ENCODE peak calls at places on chromosomes 4 and X, in four cellular contexts. Y is naive thymus-derived CD4-positive, alpha-beta T cell; O is psoas muscle; W is fibroblast of lung. Z is an unnamed sample.
A peak's percentile ranks its signal among the peaks of the same experiment; 100 is the strongest.

GRCh38 chrX:132958086-132958703 is at the start of gene HS6ST2:
- DNase-seq in Y (peak; percentile 23), O (peak; percentile 48), W (no peak), Z (peak; percentile 41)

GRCh38 chr4:17398035-17398434 is 113.9 kb downstream of the QDPR start:
- DNase-seq in Y (no peak), O (no peak), W (no peak), Z (no peak)

GRCh38 chrX:82648062-82648461 is 860.0 kb upstream of the POU3F4 start:
- DNase-seq in Y (no peak), O (no peak), W (peak; percentile 46), Z (no peak)

GRCh38 chr4:41169256-41169655 is 45.1 kb downstream of the APBB2 start:
- DNase-seq in Y (no peak), O (no peak), W (no peak), Z (no peak)

GRCh38 chr4:10086506-10087120 is 30.0 kb downstream of the WDR1 start:
- DNase-seq in Y (no peak), O (peak; percentile 53), W (no peak), Z (no peak)

GRCh38 chr4:6916587-6917444 is 7.2 kb downstream of the TBC1D14 start:
- DNase-seq in Y (peak; percentile 55), O (peak; percentile 70), W (no peak), Z (no peak)

GRCh38 chr4:133131829-133132485 is 17.1 kb upstream of the PCDH10 start:
- DNase-seq in Y (no peak), O (no peak), W (no peak), Z (no peak)

GRCh38 chrX:83892433-83892832 is 31.5 kb downstream of the CYLC1 start:
- DNase-seq in Y (no peak), O (no peak), W (no peak), Z (no peak)

GRCh38 chr4:78928835-78929234 is 10.4 kb downstream of the PAQR3 start:
- DNase-seq in Y (no peak), O (no peak), W (no peak), Z (no peak)

GRCh38 chr4:82620126-82620525 is 58.3 kb upstream of the TMEM150C start:
- DNase-seq in Y (no peak), O (no peak), W (no peak), Z (no peak)

GRCh38 chr4:99655315-99656081 is 2.1 kb downstream of the C4orf54 start:
- DNase-seq in Y (no peak), O (peak; percentile 83), W (peak; percentile 80), Z (no peak)

GRCh38 chr4:13143234-13143633 is 340.9 kb downstream of the RAB28 start:
- DNase-seq in Y (no peak), O (no peak), W (peak; percentile 59), Z (no peak)

GRCh38 chr4:66059131-66059530 is 388.8 kb upstream of the EPHA5 start:
- DNase-seq in Y (no peak), O (no peak), W (no peak), Z (no peak)

GRCh38 chr4:14222630-14223029 is 595.1 kb upstream of the BOD1L1 start:
- DNase-seq in Y (no peak), O (no peak), W (peak; percentile 6), Z (no peak)

GRCh38 chr4:73603307-73603710 is 16.9 kb downstream of the RASSF6 start:
- DNase-seq in Y (no peak), O (no peak), W (peak; percentile 90), Z (no peak)

GRCh38 chr4:147407261-147408045 is 73.4 kb upstream of the EDNRA start:
- DNase-seq in Y (no peak), O (no peak), W (no peak), Z (no peak)

GRCh38 chrX:129597905-129598304 is 56.9 kb downstream of the APLN start:
- DNase-seq in Y (no peak), O (no peak), W (no peak), Z (no peak)

GRCh38 chr4:186228514-186228894 is 1.2 kb downstream of the KLKB1 start:
- DNase-seq in Y (no peak), O (no peak), W (peak; percentile 12), Z (no peak)

GRCh38 chr4:78902313-78902712 is 36.9 kb downstream of the PAQR3 start:
- DNase-seq in Y (no peak), O (no peak), W (no peak), Z (no peak)

GRCh38 chr4:13059015-13059414 is 425.1 kb downstream of the RAB28 start:
- DNase-seq in Y (no peak), O (no peak), W (no peak), Z (no peak)

GRCh38 chr4:122577808-122578781 is 42.8 kb downstream of the IL21 start:
- DNase-seq in Y (peak; percentile 60), O (no peak), W (peak; percentile 45), Z (peak; percentile 54)

GRCh38 chr4:45650545-45650944 is 473.3 kb downstream of the GABRG1 start:
- DNase-seq in Y (no peak), O (no peak), W (no peak), Z (no peak)

GRCh38 chr4:45647823-45648222 is 476.0 kb downstream of the GABRG1 start:
- DNase-seq in Y (no peak), O (no peak), W (no peak), Z (no peak)

GRCh38 chr4:45648846-45649245 is 475.0 kb downstream of the GABRG1 start:
- DNase-seq in Y (no peak), O (no peak), W (no peak), Z (no peak)

DNA sequence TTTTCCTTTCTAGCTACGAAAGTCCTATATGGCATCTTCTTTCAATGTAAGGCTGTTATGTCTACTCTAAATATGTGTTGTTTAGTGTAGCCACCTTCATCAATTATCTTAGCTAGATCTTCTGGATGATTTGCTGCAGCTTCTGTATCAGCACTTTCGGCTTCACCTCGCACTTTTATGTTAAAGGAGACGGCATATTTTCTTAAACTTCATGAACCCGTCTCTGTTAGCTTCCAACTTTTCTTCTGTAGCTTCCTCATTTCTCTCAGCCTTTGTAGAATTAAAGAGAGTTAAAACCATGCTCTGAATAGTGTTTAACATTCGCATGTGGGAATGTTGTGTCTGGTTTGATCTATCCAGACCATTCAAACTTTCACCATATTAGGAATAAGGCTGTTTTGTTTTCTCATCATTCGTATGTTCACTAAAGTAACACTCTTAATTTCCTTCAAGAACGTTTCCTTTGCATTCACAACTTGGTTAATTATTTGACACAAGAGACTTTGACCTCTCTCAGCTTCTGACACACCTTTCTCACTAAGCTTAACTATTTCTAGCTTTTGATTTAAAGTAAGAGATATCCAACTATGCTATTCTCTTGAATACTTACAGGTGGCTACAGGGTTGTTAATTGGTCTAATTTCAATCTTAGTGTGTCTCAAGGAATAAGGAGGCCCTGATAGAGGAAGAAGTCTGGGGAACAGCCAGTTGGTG is 476.8 kb downstream of the GABRG1 start:
- DNase-seq in Y (no peak), O (no peak), W (no peak), Z (no peak)
- H3K27ac ChIP-seq in Y (no peak overlapping the region), O (no peak overlapping the region), W (no peak overlapping the region), Z (no peak overlapping the region)

GRCh38 chrX:118272237-118272636 is 73.7 kb upstream of the WDR44 start:
- DNase-seq in Y (no peak), O (no peak), W (peak; percentile 60), Z (no peak)

GRCh38 chrX:118271770-118272169 is 74.1 kb upstream of the WDR44 start:
- DNase-seq in Y (no peak), O (no peak), W (peak; percentile 44), Z (no peak)
- H3K4me3 ChIP-seq in Y (no peak overlapping the region), O (no peak overlapping the region), W (no peak overlapping the region), Z (no peak overlapping the region)

GRCh38 chrX:13007519-13008188 is 32.7 kb downstream of the TMSB4X start:
- DNase-seq in Y (no peak), O (no peak), W (peak; percentile 46), Z (no peak)

GRCh38 chrX:13008189-13008533 is 33.3 kb downstream of the TMSB4X start:
- DNase-seq in Y (no peak), O (no peak), W (no peak), Z (no peak)

GRCh38 chrX:13008851-13009250 is 33.9 kb downstream of the TMSB4X start:
- DNase-seq in Y (no peak), O (no peak), W (no peak), Z (no peak)

GRCh38 chrX:13009256-13009655 is 34.3 kb downstream of the TMSB4X start:
- DNase-seq in Y (no peak), O (no peak), W (no peak), Z (no peak)

DNA sequence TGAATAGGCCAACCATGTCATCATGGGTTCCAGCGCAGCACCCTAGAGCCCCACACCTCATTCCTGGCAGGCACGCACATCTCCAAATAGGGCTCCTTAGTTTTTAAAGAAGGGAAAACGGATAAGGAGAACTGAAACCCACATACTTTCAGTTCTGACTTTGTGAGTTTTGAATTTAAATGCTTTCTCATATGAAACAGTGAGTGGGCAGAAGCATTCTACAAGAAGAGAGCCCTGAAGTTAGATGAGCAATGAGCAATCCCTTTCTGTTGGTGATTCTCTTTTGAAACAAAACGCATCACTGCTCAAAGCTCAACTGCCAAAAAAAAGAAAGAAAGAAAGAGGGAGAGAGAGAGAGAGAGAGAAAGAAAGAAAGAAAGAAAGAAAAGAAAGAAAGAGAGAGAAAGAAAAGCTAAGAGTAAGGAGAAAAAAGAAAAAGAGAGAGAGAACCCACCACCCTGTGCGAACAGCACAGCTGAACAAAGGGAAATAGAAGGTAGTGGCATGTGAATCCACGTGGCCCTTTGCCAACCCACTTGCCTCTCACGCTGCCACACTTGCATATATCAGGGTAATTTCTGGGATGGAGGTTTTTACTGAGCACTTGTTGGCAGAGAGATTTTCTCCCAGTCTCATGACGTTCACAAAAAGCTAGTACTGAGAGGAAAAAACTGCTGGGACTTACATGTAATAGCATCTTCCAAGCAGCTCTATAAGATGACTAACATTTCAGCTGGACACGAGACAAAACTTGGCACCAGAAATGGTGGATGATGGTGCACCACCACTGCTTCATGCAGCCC is 31.0 kb downstream of the TMSB4X start:
- DNase-seq in Y (no peak), O (no peak), W (peak; percentile 53), Z (no peak)
- H3K27ac ChIP-seq in Y (peak overlapping the region; percentile 58), O (no peak overlapping the region), W (no peak overlapping the region), Z (no peak overlapping the region)

GRCh38 chrX:16124201-16124600 is 836 bp downstream of the GRPR start:
- DNase-seq in Y (no peak), O (no peak), W (no peak), Z (no peak)

GRCh38 chrX:16125520-16126149 is 2.3 kb downstream of the GRPR start:
- DNase-seq in Y (no peak), O (no peak), W (no peak), Z (no peak)

GRCh38 chrX:16120431-16120830 is 2.9 kb upstream of the GRPR start:
- DNase-seq in Y (no peak), O (no peak), W (no peak), Z (no peak)

GRCh38 chrX:16119353-16120220 is 3.8 kb upstream of the GRPR start:
- DNase-seq in Y (no peak), O (no peak), W (no peak), Z (no peak)

GRCh38 chrX:16123222-16123786 is at the start of gene GRPR:
- DNase-seq in Y (peak; percentile 26), O (peak; percentile 72), W (peak; percentile 81), Z (peak; percentile 76)
- H3K4me3 ChIP-seq in Y (no peak within 1 kb of the TSS), O (no peak within 1 kb of the TSS), W (no peak within 1 kb of the TSS), Z (no peak within 1 kb of the TSS)